ENCODE peak calls at places on chromosomes 4 and X, in nine cellular contexts. I is OCI-LY7; K is T-helper 9 cell; H is ovary; B is activated naive CD8-positive, alpha-beta T cell treated with anti-CD3 and anti-CD28 coated beads, Interleukin-2, amount 50 U/mL, for 24 hours; J is iPS-NIHi11; Y is stimulated activated CD4-positive, alpha-beta T cell treated with anti-CD3 and anti-CD28 coated beads, TNF-alpha, amount 100 ng/mL, for 24 hours; P is activated CD8-positive, alpha-beta memory T cell treated with anti-CD3 and anti-CD28 coated beads for 24 hours; L is lung microvascular endothelial cell. Q is an unnamed sample.

GRCh38 chrX:69285401-69285871 is 120.2 kb upstream of the PJA1 start:
- DNase-seq in I (no peak), K (no peak), H (peak), B (no peak), J (no peak), Y (no peak), P (no peak), L (no peak), Q (no peak)

GRCh38 chrX:41733939-41734338 is 10.0 kb downstream of the GPR82 start:
- DNase-seq in I (peak), K (no peak), H (no peak), B (peak), J (no peak), Y (no peak), P (no peak), L (no peak), Q (no peak)

GRCh38 chr4:137531121-137531520 is 1.2 kb downstream of the PCDH18 start:
- DNase-seq in I (no peak), K (no peak), H (no peak), B (no peak), J (no peak), Y (no peak), P (no peak), L (no peak), Q (peak)

GRCh38 chr4:71554025-71554424 is 215.2 kb downstream of the SLC4A4 start:
- DNase-seq in I (no peak), K (no peak), H (no peak), B (no peak), J (no peak), Y (no peak), P (no peak), L (no peak), Q (no peak)

GRCh38 chrX:47200385-47201150 is 6.9 kb downstream of the UBA1 start:
- DNase-seq in I (no peak), K (no peak), H (no peak), B (no peak), J (no peak), Y (no peak), P (no peak), L (peak), Q (no peak)

GRCh38 chrX:106247162-106247561 is 79.1 kb downstream of the PWWP3B start:
- DNase-seq in I (no peak), K (no peak), H (no peak), B (no peak), J (no peak), Y (no peak), P (no peak), L (no peak), Q (no peak)

GRCh38 chr4:168577624-168578023 is 80.8 kb downstream of the PALLD start:
- DNase-seq in I (no peak), K (no peak), H (no peak), B (no peak), J (no peak), Y (no peak), P (no peak), L (no peak), Q (no peak)

GRCh38 chr4:47315346-47315745 is 148.2 kb downstream of the COMMD8 start:
- DNase-seq in I (no peak), K (no peak), H (no peak), B (no peak), J (no peak), Y (no peak), P (no peak), L (peak), Q (no peak)

GRCh38 chrX:14409341-14409740 is 120.0 kb upstream of the GLRA2 start:
- DNase-seq in I (no peak), K (no peak), H (no peak), B (no peak), J (no peak), Y (no peak), P (no peak), L (no peak), Q (no peak)

GRCh38 chr4:101039367-101039766 is 308.0 kb downstream of the PPP3CA start:
- DNase-seq in I (no peak), K (no peak), H (no peak), B (peak), J (no peak), Y (no peak), P (no peak), L (no peak), Q (no peak)

GRCh38 chr4:69098470-69098869 is 2.2 kb downstream of the UGT2B7 start:
- DNase-seq in I (no peak), K (no peak), H (no peak), B (no peak), J (no peak), Y (no peak), P (no peak), L (no peak), Q (no peak)

GRCh38 chrX:31228415-31228832 is 156.6 kb upstream of the FTHL17 start:
- DNase-seq in I (no peak), K (no peak), H (peak), B (no peak), J (no peak), Y (no peak), P (no peak), L (no peak), Q (peak)

GRCh38 chr4:177485528-177485927 is 43.3 kb upstream of the AGA start:
- DNase-seq in I (no peak), K (no peak), H (no peak), B (no peak), J (no peak), Y (no peak), P (no peak), L (no peak), Q (no peak)

GRCh38 chrX:3655181-3655580 is 58.3 kb downstream of the PRKX start:
- DNase-seq in I (no peak), K (no peak), H (no peak), B (no peak), J (no peak), Y (no peak), P (no peak), L (no peak), Q (no peak)

GRCh38 chr4:101685126-101685525 is 105.4 kb upstream of the BANK1 start:
- DNase-seq in I (no peak), K (no peak), H (no peak), B (no peak), J (no peak), Y (no peak), P (no peak), L (no peak), Q (no peak)

GRCh38 chr4:151184523-151185458 is 85.4 kb downstream of the RPS3A start:
- DNase-seq in I (no peak), K (no peak), H (no peak), B (no peak), J (no peak), Y (no peak), P (no peak), L (peak), Q (no peak)

GRCh38 chrX:102155806-102156179 is at the start of gene BEX5:
- DNase-seq in I (no peak), K (peak), H (peak), B (peak), J (peak), Y (peak), P (no peak), L (peak), Q (peak)

GRCh38 chr4:23762551-23762950 is 127.3 kb downstream of the PPARGC1A start:
- DNase-seq in I (no peak), K (no peak), H (no peak), B (no peak), J (no peak), Y (no peak), P (no peak), L (no peak), Q (no peak)

GRCh38 chrX:68719904-68720614 is 72.6 kb downstream of the STARD8 start:
- DNase-seq in I (no peak), K (no peak), H (no peak), B (no peak), J (peak), Y (no peak), P (no peak), L (no peak), Q (no peak)

GRCh38 chrX:37955273-37955672 is 51.1 kb upstream of the SYTL5 start:
- DNase-seq in I (no peak), K (no peak), H (no peak), B (no peak), J (no peak), Y (no peak), P (no peak), L (no peak), Q (no peak)

GRCh38 chr4:2415213-2415612 is 3.2 kb downstream of the ZFYVE28 start:
- DNase-seq in I (no peak), K (no peak), H (no peak), B (no peak), J (no peak), Y (no peak), P (no peak), L (no peak), Q (no peak)

GRCh38 chr4:73707918-73708577 is 32.3 kb upstream of the CXCL8 start:
- DNase-seq in I (no peak), K (no peak), H (peak), B (no peak), J (no peak), Y (no peak), P (no peak), L (peak), Q (no peak)

GRCh38 chr4:37827030-37827705 is 682 bp downstream of the PGM2 start:
- DNase-seq in I (peak), K (no peak), H (no peak), B (peak), J (peak), Y (no peak), P (no peak), L (peak), Q (peak)

GRCh38 chr4:147828361-147828760 is 96.5 kb downstream of the ARHGAP10 start:
- DNase-seq in I (no peak), K (no peak), H (no peak), B (no peak), J (no peak), Y (no peak), P (no peak), L (no peak), Q (no peak)

GRCh38 chr4:127732623-127733199 is 2.5 kb downstream of the SLC25A31 start:
- DNase-seq in I (peak), K (no peak), H (no peak), B (no peak), J (peak), Y (no peak), P (no peak), L (peak), Q (peak)

GRCh38 chr4:137755033-137755471 is 222.8 kb upstream of the PCDH18 start:
- DNase-seq in I (no peak), K (no peak), H (no peak), B (no peak), J (peak), Y (no peak), P (no peak), L (no peak), Q (peak)

GRCh38 chr4:112069110-112069509 is 76.1 kb upstream of the FAM241A start:
- DNase-seq in I (no peak), K (no peak), H (no peak), B (no peak), J (no peak), Y (no peak), P (no peak), L (no peak), Q (no peak)

GRCh38 chr4:88211473-88212252 is 53.2 kb upstream of the ABCG2 start:
- DNase-seq in I (peak), K (peak), H (no peak), B (peak), J (peak), Y (peak), P (no peak), L (peak), Q (peak)

GRCh38 chrX:2351999-2352995 is 148.5 kb downstream of the DHRSX start:
- DNase-seq in I (no peak), K (no peak), H (no peak), B (no peak), J (no peak), Y (no peak), P (no peak), L (peak), Q (peak)

GRCh38 chr4:169201144-169202124 is 69.3 kb downstream of the SH3RF1 start:
- DNase-seq in I (no peak), K (no peak), H (no peak), B (no peak), J (no peak), Y (no peak), P (no peak), L (peak), Q (peak)

Q was measured in left kidney.